ENCODE peak calls at places on chromosomes 13 and 19, in eight cellular contexts. J is fibroblast of pulmonary artery; K is cardiac fibroblast; G is right lobe of liver; D is CD4-positive, CD25-positive, alpha-beta regulatory T cell; I is Peyer's patch; M is transverse colon; N is astrocyte of the cerebellum. Q is an unnamed sample.

GRCh38 chr13:101700598-101700997 is 248.1 kb downstream of the ITGBL1 start:
- DNase-seq in J (peak), K (peak), G (no peak), D (no peak), I (no peak), M (no peak), N (peak), Q (no peak)

GRCh38 chr13:34347784-34348573 is 530.0 kb downstream of the RFC3 start:
- DNase-seq in J (no peak), K (no peak), G (no peak), D (no peak), I (no peak), M (peak), N (no peak), Q (no peak)

GRCh38 chr13:112693831-112694497 is 4.1 kb downstream of the ATP11A start:
- DNase-seq in J (peak), K (peak), G (peak), D (no peak), I (no peak), M (no peak), N (peak), Q (no peak)

GRCh38 chr13:23986619-23987018 is 89.3 kb upstream of the C1QTNF9B start:
- DNase-seq in J (peak), K (peak), G (no peak), D (no peak), I (no peak), M (no peak), N (peak), Q (no peak)

GRCh38 chr19:40744554-40745401 is 5.5 kb downstream of the ACTMAP start:
- DNase-seq in J (no peak), K (no peak), G (no peak), D (no peak), I (no peak), M (no peak), N (no peak), Q (no peak)

GRCh38 chr13:40477623-40478608 is 188.5 kb downstream of the FOXO1 start:
- DNase-seq in J (peak), K (peak), G (peak), D (no peak), I (no peak), M (no peak), N (no peak), Q (no peak)

GRCh38 chr19:51777570-51778460 is 16.8 kb downstream of the FPR2 start:
- DNase-seq in J (peak), K (peak), G (no peak), D (peak), I (no peak), M (peak), N (peak), Q (peak)

GRCh38 chr19:30673336-30673735 is 301.2 kb downstream of the ZNF536 start:
- DNase-seq in J (no peak), K (no peak), G (no peak), D (no peak), I (no peak), M (no peak), N (no peak), Q (no peak)

GRCh38 chr19:18588611-18589379 is at the start of gene REX1BD:
- DNase-seq in J (peak), K (peak), G (peak), D (peak), I (peak), M (peak), N (no peak), Q (no peak)

GRCh38 chr19:28964500-28964899 is 248.5 kb downstream of the UQCRFS1 start:
- DNase-seq in J (no peak), K (no peak), G (no peak), D (no peak), I (no peak), M (no peak), N (no peak), Q (no peak)

GRCh38 chr13:34420975-34421719 is 520.9 kb upstream of the NBEA start:
- DNase-seq in J (no peak), K (no peak), G (no peak), D (no peak), I (no peak), M (no peak), N (no peak), Q (no peak)

GRCh38 chr19:16435238-16435911 is 36.4 kb downstream of the EPS15L1 start:
- DNase-seq in J (peak), K (peak), G (no peak), D (no peak), I (no peak), M (peak), N (peak), Q (peak)

GRCh38 chr13:38538412-38538811 is 148.5 kb upstream of the FREM2 start:
- DNase-seq in J (no peak), K (no peak), G (no peak), D (no peak), I (no peak), M (no peak), N (no peak), Q (no peak)

GRCh38 chr19:485122-485521 is 11.2 kb upstream of the MADCAM1 start:
- DNase-seq in J (no peak), K (no peak), G (no peak), D (no peak), I (no peak), M (no peak), N (no peak), Q (no peak)

GRCh38 chr13:25186187-25186586 is 14.1 kb upstream of the AMER2 start:
- DNase-seq in J (no peak), K (no peak), G (no peak), D (no peak), I (no peak), M (no peak), N (no peak), Q (no peak)

GRCh38 chr19:49468746-49469447 is 5.1 kb upstream of the FLT3LG start:
- DNase-seq in J (peak), K (peak), G (no peak), D (peak), I (peak), M (peak), N (no peak), Q (peak)

GRCh38 chr19:16326401-16327130 is 1.9 kb downstream of the KLF2 start:
- DNase-seq in J (peak), K (peak), G (peak), D (peak), I (peak), M (peak), N (no peak), Q (no peak)

GRCh38 chr13:106276876-106277275 is 258.6 kb downstream of the EFNB2 start:
- DNase-seq in J (no peak), K (no peak), G (no peak), D (no peak), I (no peak), M (no peak), N (peak), Q (no peak)

GRCh38 chr13:27192896-27193295 is 21.3 kb upstream of the USP12 start:
- DNase-seq in J (no peak), K (no peak), G (no peak), D (no peak), I (no peak), M (no peak), N (no peak), Q (no peak)

GRCh38 chr13:97127842-97128241 is 94.3 kb upstream of the MBNL2 start:
- DNase-seq in J (no peak), K (no peak), G (no peak), D (no peak), I (no peak), M (no peak), N (no peak), Q (no peak)

GRCh38 chr13:51519839-51520238 is 64.4 kb upstream of the WDFY2 start:
- DNase-seq in J (peak), K (peak), G (peak), D (no peak), I (no peak), M (no peak), N (no peak), Q (no peak)

GRCh38 chr13:113639661-113640262 is 18.2 kb downstream of the ATP4B start:
- DNase-seq in J (no peak), K (no peak), G (peak), D (no peak), I (no peak), M (peak), N (no peak), Q (no peak)

GRCh38 chr13:50650936-50651638 is 192.4 kb downstream of the DLEU7 start:
- DNase-seq in J (no peak), K (no peak), G (no peak), D (no peak), I (no peak), M (no peak), N (no peak), Q (no peak)

GRCh38 chr19:30369833-30370232 is 2.4 kb upstream of the ZNF536 start:
- DNase-seq in J (no peak), K (no peak), G (no peak), D (no peak), I (no peak), M (no peak), N (no peak), Q (no peak)

GRCh38 chr13:20832861-20833260 is 59.1 kb upstream of the EEF1AKMT1 start:
- DNase-seq in J (no peak), K (no peak), G (no peak), D (no peak), I (no peak), M (no peak), N (no peak), Q (no peak)

GRCh38 chr13:110965038-110965754 is 50.3 kb upstream of the ANKRD10 start:
- DNase-seq in J (peak), K (peak), G (no peak), D (peak), I (no peak), M (no peak), N (no peak), Q (peak)

GRCh38 chr13:110964229-110965037 is 49.6 kb upstream of the ANKRD10 start:
- DNase-seq in J (no peak), K (no peak), G (no peak), D (no peak), I (no peak), M (no peak), N (no peak), Q (no peak)

GRCh38 chr13:110961959-110962358 is 47.1 kb upstream of the ANKRD10 start:
- DNase-seq in J (no peak), K (no peak), G (no peak), D (no peak), I (no peak), M (no peak), N (no peak), Q (no peak)

GRCh38 chr13:110963554-110963970 is 48.7 kb upstream of the ANKRD10 start:
- DNase-seq in J (no peak), K (no peak), G (no peak), D (no peak), I (no peak), M (no peak), N (no peak), Q (no peak)

GRCh38 chr13:110965755-110966134 is 50.9 kb upstream of the ANKRD10 start:
- DNase-seq in J (no peak), K (no peak), G (no peak), D (no peak), I (no peak), M (no peak), N (no peak), Q (no peak)
- H3K4me3 ChIP-seq in J (no peak), K (no peak), G (no peak), D (no peak), I (no peak), M (no peak), N (no peak), Q (no peak)

DNA sequence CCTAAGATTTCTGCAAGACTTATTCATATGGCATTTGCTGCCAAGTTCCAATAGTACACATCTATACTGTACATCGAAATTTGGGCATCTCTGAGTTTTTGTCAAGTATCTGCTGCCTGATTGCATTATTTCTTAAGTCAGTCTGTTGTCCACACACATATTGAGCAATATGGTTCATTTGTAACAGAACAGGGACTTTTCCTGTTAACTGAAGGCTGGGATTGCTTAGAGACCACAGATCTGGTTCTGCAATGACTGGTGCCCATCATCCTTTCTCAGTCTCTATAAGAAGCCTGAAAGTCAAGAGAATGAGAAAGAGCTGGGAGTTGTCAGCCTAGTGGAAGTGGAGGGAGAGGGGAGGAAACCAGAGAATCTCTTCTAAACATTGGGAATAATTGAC is 22.5 kb upstream of the MYCBP2 start:
- DNase-seq in J (no peak), K (no peak), G (no peak), D (no peak), I (no peak), M (no peak), N (no peak), Q (no peak)
- H3K4me3 ChIP-seq in J (no peak), K (no peak), G (no peak), D (no peak), I (no peak), M (no peak), N (no peak), Q (no peak)

DNA sequence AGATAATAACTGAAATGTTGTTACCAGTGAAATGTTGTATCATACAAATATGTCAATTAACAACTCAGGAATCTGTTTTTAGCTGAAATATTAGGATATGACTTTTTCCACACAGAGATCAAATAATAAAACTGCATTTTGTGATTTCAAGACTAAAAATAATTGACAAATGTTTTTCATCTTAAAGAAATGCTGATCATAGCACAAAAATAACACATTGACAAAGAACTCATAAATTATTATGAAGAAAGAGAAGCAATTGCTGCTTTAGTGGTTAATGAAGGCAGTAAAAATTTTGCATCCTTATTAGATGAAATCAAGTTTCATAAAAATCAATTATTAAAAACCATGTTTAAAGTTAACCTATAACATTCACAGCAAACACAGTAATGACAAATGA is 1417.3 kb downstream of the OLFM4 start:
- DNase-seq in J (no peak), K (no peak), G (no peak), D (no peak), I (no peak), M (no peak), N (no peak), Q (no peak)
- H3K4me3 ChIP-seq in J (no peak), K (no peak), G (no peak), D (no peak), I (no peak), M (no peak), N (no peak), Q (no peak)

DNA sequence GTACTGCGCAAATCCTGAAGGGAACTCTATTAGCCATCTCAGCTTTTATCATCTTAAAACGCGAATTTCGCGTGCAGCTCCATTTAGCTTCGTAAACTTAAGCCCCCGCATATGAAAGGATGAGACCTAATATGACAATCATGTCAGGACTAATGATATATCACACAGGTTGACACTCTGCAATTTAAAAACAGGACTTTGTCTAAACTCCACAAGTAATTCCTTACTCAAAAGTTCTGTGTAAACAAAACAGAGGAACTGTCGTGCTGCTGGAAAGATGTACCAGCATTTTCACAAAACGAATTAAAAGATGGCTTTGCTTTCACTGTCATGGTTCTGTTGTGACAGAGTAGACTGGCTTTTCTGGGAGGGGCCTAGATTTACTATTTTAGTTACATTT is 747 bp downstream of the LACC1 start:
- DNase-seq in J (no peak), K (no peak), G (no peak), D (no peak), I (no peak), M (no peak), N (no peak), Q (no peak)
- H3K4me3 ChIP-seq in J (peak), K (no peak), G (peak), D (peak), I (peak), M (peak), N (peak), Q (no peak)

Q was measured in HFF-Myc.